ENCODE peak calls at places on chromosomes 1 and 21, in ten cellular contexts. One of them, this sample, is unnamed.

GRCh38 chr1:200428482-200429205 is 18.8 kb upstream of the ZNF281 start:
- DNase-seq in effector CD4-positive, alpha-beta T cell: no peak
- DNase-seq in Kasumi-1: no peak
- DNase-seq in T47D: no peak
- DNase-seq in activated CD8-positive, alpha-beta memory T cell treated with anti-CD3 and anti-CD28 coated beads, Interleukin-2, amount 50 U/mL, for 48 hours: no peak
- DNase-seq in stimulated activated CD4-positive, alpha-beta T cell treated with anti-CD3 and anti-CD28 coated beads, Interleukin-2, amount 100 ng/mL, for 24 hours: no peak
- DNase-seq in T-helper 17 cell: no peak
- DNase-seq in upper lobe of right lung: no peak
- DNase-seq in stimulated activated CD8-positive, alpha-beta memory T cell treated with anti-CD3 and anti-CD28 coated beads, Interleukin-4, amount 100 ng/mL, for 48 hours: no peak
- DNase-seq in tibial nerve: no peak
- DNase-seq in this sample: no peak

GRCh38 chr1:242828199-242828598 is 303.7 kb upstream of the PLD5 start:
- DNase-seq in T-helper 17 cell: no peak
- DNase-seq in activated CD8-positive, alpha-beta memory T cell treated with anti-CD3 and anti-CD28 coated beads, Interleukin-2, amount 50 U/mL, for 48 hours: no peak
- DNase-seq in stimulated activated CD8-positive, alpha-beta memory T cell treated with anti-CD3 and anti-CD28 coated beads, Interleukin-4, amount 100 ng/mL, for 48 hours: no peak
- DNase-seq in Kasumi-1: no peak
- DNase-seq in T47D: no peak
- DNase-seq in tibial nerve: no peak
- DNase-seq in stimulated activated CD4-positive, alpha-beta T cell treated with anti-CD3 and anti-CD28 coated beads, Interleukin-2, amount 100 ng/mL, for 24 hours: no peak
- DNase-seq in effector CD4-positive, alpha-beta T cell: no peak
- DNase-seq in upper lobe of right lung: no peak
- DNase-seq in this sample: no peak

GRCh38 chr1:5914676-5915285 is 77.4 kb downstream of the NPHP4 start:
- DNase-seq in stimulated activated CD4-positive, alpha-beta T cell treated with anti-CD3 and anti-CD28 coated beads, Interleukin-2, amount 100 ng/mL, for 24 hours: no peak
- DNase-seq in effector CD4-positive, alpha-beta T cell: no peak
- DNase-seq in Kasumi-1: no peak
- DNase-seq in activated CD8-positive, alpha-beta memory T cell treated with anti-CD3 and anti-CD28 coated beads, Interleukin-2, amount 50 U/mL, for 48 hours: peak
- DNase-seq in upper lobe of right lung: no peak
- DNase-seq in T-helper 17 cell: no peak
- DNase-seq in T47D: no peak
- DNase-seq in stimulated activated CD8-positive, alpha-beta memory T cell treated with anti-CD3 and anti-CD28 coated beads, Interleukin-4, amount 100 ng/mL, for 48 hours: no peak
- DNase-seq in tibial nerve: no peak
- DNase-seq in this sample: no peak

GRCh38 chr1:8913457-8913856 is 32.2 kb upstream of the CA6 start:
- DNase-seq in upper lobe of right lung: no peak
- DNase-seq in activated CD8-positive, alpha-beta memory T cell treated with anti-CD3 and anti-CD28 coated beads, Interleukin-2, amount 50 U/mL, for 48 hours: no peak
- DNase-seq in T-helper 17 cell: no peak
- DNase-seq in T47D: peak
- DNase-seq in stimulated activated CD8-positive, alpha-beta memory T cell treated with anti-CD3 and anti-CD28 coated beads, Interleukin-4, amount 100 ng/mL, for 48 hours: no peak
- DNase-seq in stimulated activated CD4-positive, alpha-beta T cell treated with anti-CD3 and anti-CD28 coated beads, Interleukin-2, amount 100 ng/mL, for 24 hours: no peak
- DNase-seq in effector CD4-positive, alpha-beta T cell: no peak
- DNase-seq in tibial nerve: no peak
- DNase-seq in Kasumi-1: no peak
- DNase-seq in this sample: no peak

GRCh38 chr1:83692524-83693336 is 306.2 kb downstream of the TTLL7 start:
- DNase-seq in stimulated activated CD8-positive, alpha-beta memory T cell treated with anti-CD3 and anti-CD28 coated beads, Interleukin-4, amount 100 ng/mL, for 48 hours: peak
- DNase-seq in activated CD8-positive, alpha-beta memory T cell treated with anti-CD3 and anti-CD28 coated beads, Interleukin-2, amount 50 U/mL, for 48 hours: no peak
- DNase-seq in effector CD4-positive, alpha-beta T cell: no peak
- DNase-seq in stimulated activated CD4-positive, alpha-beta T cell treated with anti-CD3 and anti-CD28 coated beads, Interleukin-2, amount 100 ng/mL, for 24 hours: peak
- DNase-seq in T-helper 17 cell: no peak
- DNase-seq in T47D: no peak
- DNase-seq in upper lobe of right lung: no peak
- DNase-seq in tibial nerve: no peak
- DNase-seq in Kasumi-1: no peak
- DNase-seq in this sample: no peak

GRCh38 chr1:200291106-200291505 is 118.7 kb downstream of the ZNF281 start:
- DNase-seq in upper lobe of right lung: no peak
- DNase-seq in activated CD8-positive, alpha-beta memory T cell treated with anti-CD3 and anti-CD28 coated beads, Interleukin-2, amount 50 U/mL, for 48 hours: no peak
- DNase-seq in Kasumi-1: no peak
- DNase-seq in stimulated activated CD4-positive, alpha-beta T cell treated with anti-CD3 and anti-CD28 coated beads, Interleukin-2, amount 100 ng/mL, for 24 hours: no peak
- DNase-seq in T47D: no peak
- DNase-seq in tibial nerve: no peak
- DNase-seq in T-helper 17 cell: no peak
- DNase-seq in effector CD4-positive, alpha-beta T cell: no peak
- DNase-seq in stimulated activated CD8-positive, alpha-beta memory T cell treated with anti-CD3 and anti-CD28 coated beads, Interleukin-4, amount 100 ng/mL, for 48 hours: no peak
- DNase-seq in this sample: no peak

GRCh38 chr1:67956096-67956495 is 94.3 kb downstream of the DIRAS3 start:
- DNase-seq in Kasumi-1: no peak
- DNase-seq in stimulated activated CD8-positive, alpha-beta memory T cell treated with anti-CD3 and anti-CD28 coated beads, Interleukin-4, amount 100 ng/mL, for 48 hours: no peak
- DNase-seq in upper lobe of right lung: no peak
- DNase-seq in effector CD4-positive, alpha-beta T cell: no peak
- DNase-seq in T-helper 17 cell: no peak
- DNase-seq in stimulated activated CD4-positive, alpha-beta T cell treated with anti-CD3 and anti-CD28 coated beads, Interleukin-2, amount 100 ng/mL, for 24 hours: no peak
- DNase-seq in tibial nerve: no peak
- DNase-seq in T47D: no peak
- DNase-seq in activated CD8-positive, alpha-beta memory T cell treated with anti-CD3 and anti-CD28 coated beads, Interleukin-2, amount 50 U/mL, for 48 hours: no peak
- DNase-seq in this sample: no peak

GRCh38 chr1:41983451-41983850 is 64.7 kb upstream of the HIVEP3 start:
- DNase-seq in stimulated activated CD4-positive, alpha-beta T cell treated with anti-CD3 and anti-CD28 coated beads, Interleukin-2, amount 100 ng/mL, for 24 hours: no peak
- DNase-seq in effector CD4-positive, alpha-beta T cell: no peak
- DNase-seq in T-helper 17 cell: no peak
- DNase-seq in upper lobe of right lung: no peak
- DNase-seq in T47D: no peak
- DNase-seq in Kasumi-1: no peak
- DNase-seq in tibial nerve: no peak
- DNase-seq in activated CD8-positive, alpha-beta memory T cell treated with anti-CD3 and anti-CD28 coated beads, Interleukin-2, amount 50 U/mL, for 48 hours: no peak
- DNase-seq in stimulated activated CD8-positive, alpha-beta memory T cell treated with anti-CD3 and anti-CD28 coated beads, Interleukin-4, amount 100 ng/mL, for 48 hours: no peak
- DNase-seq in this sample: no peak

GRCh38 chr1:81170721-81171120 is 630.0 kb upstream of the ADGRL2 start:
- DNase-seq in T-helper 17 cell: no peak
- DNase-seq in Kasumi-1: no peak
- DNase-seq in stimulated activated CD4-positive, alpha-beta T cell treated with anti-CD3 and anti-CD28 coated beads, Interleukin-2, amount 100 ng/mL, for 24 hours: no peak
- DNase-seq in tibial nerve: no peak
- DNase-seq in T47D: no peak
- DNase-seq in stimulated activated CD8-positive, alpha-beta memory T cell treated with anti-CD3 and anti-CD28 coated beads, Interleukin-4, amount 100 ng/mL, for 48 hours: no peak
- DNase-seq in effector CD4-positive, alpha-beta T cell: no peak
- DNase-seq in activated CD8-positive, alpha-beta memory T cell treated with anti-CD3 and anti-CD28 coated beads, Interleukin-2, amount 50 U/mL, for 48 hours: no peak
- DNase-seq in upper lobe of right lung: no peak
- DNase-seq in this sample: no peak

GRCh38 chr1:1196431-1197187 is 9.8 kb downstream of the TNFRSF18 start:
- DNase-seq in stimulated activated CD8-positive, alpha-beta memory T cell treated with anti-CD3 and anti-CD28 coated beads, Interleukin-4, amount 100 ng/mL, for 48 hours: no peak
- DNase-seq in T-helper 17 cell: peak
- DNase-seq in T47D: no peak
- DNase-seq in tibial nerve: no peak
- DNase-seq in activated CD8-positive, alpha-beta memory T cell treated with anti-CD3 and anti-CD28 coated beads, Interleukin-2, amount 50 U/mL, for 48 hours: peak
- DNase-seq in stimulated activated CD4-positive, alpha-beta T cell treated with anti-CD3 and anti-CD28 coated beads, Interleukin-2, amount 100 ng/mL, for 24 hours: no peak
- DNase-seq in effector CD4-positive, alpha-beta T cell: peak
- DNase-seq in upper lobe of right lung: no peak
- DNase-seq in Kasumi-1: no peak
- DNase-seq in this sample: peak

GRCh38 chr1:168926236-168926635 is 180.3 kb upstream of the ATP1B1 start:
- DNase-seq in effector CD4-positive, alpha-beta T cell: no peak
- DNase-seq in Kasumi-1: no peak
- DNase-seq in activated CD8-positive, alpha-beta memory T cell treated with anti-CD3 and anti-CD28 coated beads, Interleukin-2, amount 50 U/mL, for 48 hours: no peak
- DNase-seq in stimulated activated CD8-positive, alpha-beta memory T cell treated with anti-CD3 and anti-CD28 coated beads, Interleukin-4, amount 100 ng/mL, for 48 hours: no peak
- DNase-seq in stimulated activated CD4-positive, alpha-beta T cell treated with anti-CD3 and anti-CD28 coated beads, Interleukin-2, amount 100 ng/mL, for 24 hours: no peak
- DNase-seq in T47D: no peak
- DNase-seq in upper lobe of right lung: no peak
- DNase-seq in T-helper 17 cell: no peak
- DNase-seq in tibial nerve: no peak
- DNase-seq in this sample: no peak

GRCh38 chr1:9892563-9893528 is 17.2 kb downstream of the CTNNBIP1 start:
- DNase-seq in effector CD4-positive, alpha-beta T cell: no peak
- DNase-seq in upper lobe of right lung: no peak
- DNase-seq in T47D: no peak
- DNase-seq in stimulated activated CD4-positive, alpha-beta T cell treated with anti-CD3 and anti-CD28 coated beads, Interleukin-2, amount 100 ng/mL, for 24 hours: no peak
- DNase-seq in stimulated activated CD8-positive, alpha-beta memory T cell treated with anti-CD3 and anti-CD28 coated beads, Interleukin-4, amount 100 ng/mL, for 48 hours: no peak
- DNase-seq in T-helper 17 cell: no peak
- DNase-seq in Kasumi-1: peak
- DNase-seq in activated CD8-positive, alpha-beta memory T cell treated with anti-CD3 and anti-CD28 coated beads, Interleukin-2, amount 50 U/mL, for 48 hours: no peak
- DNase-seq in tibial nerve: no peak
- DNase-seq in this sample: no peak

GRCh38 chr1:28582248-28582615 is 9.8 kb upstream of the RAB42 start:
- DNase-seq in upper lobe of right lung: no peak
- DNase-seq in stimulated activated CD8-positive, alpha-beta memory T cell treated with anti-CD3 and anti-CD28 coated beads, Interleukin-4, amount 100 ng/mL, for 48 hours: no peak
- DNase-seq in Kasumi-1: peak
- DNase-seq in T-helper 17 cell: no peak
- DNase-seq in tibial nerve: no peak
- DNase-seq in activated CD8-positive, alpha-beta memory T cell treated with anti-CD3 and anti-CD28 coated beads, Interleukin-2, amount 50 U/mL, for 48 hours: no peak
- DNase-seq in effector CD4-positive, alpha-beta T cell: no peak
- DNase-seq in stimulated activated CD4-positive, alpha-beta T cell treated with anti-CD3 and anti-CD28 coated beads, Interleukin-2, amount 100 ng/mL, for 24 hours: no peak
- DNase-seq in T47D: no peak
- DNase-seq in this sample: no peak

GRCh38 chr1:116104667-116105066 is 6.5 kb upstream of the MAB21L3 start:
- DNase-seq in effector CD4-positive, alpha-beta T cell: no peak
- DNase-seq in T47D: no peak
- DNase-seq in activated CD8-positive, alpha-beta memory T cell treated with anti-CD3 and anti-CD28 coated beads, Interleukin-2, amount 50 U/mL, for 48 hours: no peak
- DNase-seq in tibial nerve: no peak
- DNase-seq in stimulated activated CD8-positive, alpha-beta memory T cell treated with anti-CD3 and anti-CD28 coated beads, Interleukin-4, amount 100 ng/mL, for 48 hours: no peak
- DNase-seq in upper lobe of right lung: no peak
- DNase-seq in Kasumi-1: no peak
- DNase-seq in T-helper 17 cell: no peak
- DNase-seq in stimulated activated CD4-positive, alpha-beta T cell treated with anti-CD3 and anti-CD28 coated beads, Interleukin-2, amount 100 ng/mL, for 24 hours: no peak
- DNase-seq in this sample: no peak

GRCh38 chr1:34975312-34975711 is 9.8 kb downstream of the TMEM35B start:
- DNase-seq in upper lobe of right lung: no peak
- DNase-seq in stimulated activated CD8-positive, alpha-beta memory T cell treated with anti-CD3 and anti-CD28 coated beads, Interleukin-4, amount 100 ng/mL, for 48 hours: no peak
- DNase-seq in tibial nerve: no peak
- DNase-seq in T-helper 17 cell: no peak
- DNase-seq in activated CD8-positive, alpha-beta memory T cell treated with anti-CD3 and anti-CD28 coated beads, Interleukin-2, amount 50 U/mL, for 48 hours: no peak
- DNase-seq in T47D: no peak
- DNase-seq in effector CD4-positive, alpha-beta T cell: no peak
- DNase-seq in Kasumi-1: no peak
- DNase-seq in stimulated activated CD4-positive, alpha-beta T cell treated with anti-CD3 and anti-CD28 coated beads, Interleukin-2, amount 100 ng/mL, for 24 hours: no peak
- DNase-seq in this sample: no peak

GRCh38 chr1:151325231-151325630 is 2.0 kb downstream of the PI4KB start:
- DNase-seq in upper lobe of right lung: no peak
- DNase-seq in stimulated activated CD8-positive, alpha-beta memory T cell treated with anti-CD3 and anti-CD28 coated beads, Interleukin-4, amount 100 ng/mL, for 48 hours: no peak
- DNase-seq in effector CD4-positive, alpha-beta T cell: no peak
- DNase-seq in activated CD8-positive, alpha-beta memory T cell treated with anti-CD3 and anti-CD28 coated beads, Interleukin-2, amount 50 U/mL, for 48 hours: no peak
- DNase-seq in T-helper 17 cell: no peak
- DNase-seq in T47D: no peak
- DNase-seq in tibial nerve: no peak
- DNase-seq in stimulated activated CD4-positive, alpha-beta T cell treated with anti-CD3 and anti-CD28 coated beads, Interleukin-2, amount 100 ng/mL, for 24 hours: no peak
- DNase-seq in Kasumi-1: no peak
- DNase-seq in this sample: no peak

GRCh38 chr21:45544449-45545235 is 2.4 kb upstream of the SLC19A1 start:
- DNase-seq in effector CD4-positive, alpha-beta T cell: peak
- DNase-seq in activated CD8-positive, alpha-beta memory T cell treated with anti-CD3 and anti-CD28 coated beads, Interleukin-2, amount 50 U/mL, for 48 hours: peak
- DNase-seq in stimulated activated CD8-positive, alpha-beta memory T cell treated with anti-CD3 and anti-CD28 coated beads, Interleukin-4, amount 100 ng/mL, for 48 hours: no peak
- DNase-seq in T47D: no peak
- DNase-seq in stimulated activated CD4-positive, alpha-beta T cell treated with anti-CD3 and anti-CD28 coated beads, Interleukin-2, amount 100 ng/mL, for 24 hours: no peak
- DNase-seq in Kasumi-1: no peak
- DNase-seq in T-helper 17 cell: no peak
- DNase-seq in upper lobe of right lung: peak
- DNase-seq in tibial nerve: no peak
- DNase-seq in this sample: peak

GRCh38 chr1:234186037-234186688 is 187.1 kb upstream of the COA6 start:
- DNase-seq in effector CD4-positive, alpha-beta T cell: no peak
- DNase-seq in activated CD8-positive, alpha-beta memory T cell treated with anti-CD3 and anti-CD28 coated beads, Interleukin-2, amount 50 U/mL, for 48 hours: no peak
- DNase-seq in tibial nerve: no peak
- DNase-seq in T47D: no peak
- DNase-seq in stimulated activated CD4-positive, alpha-beta T cell treated with anti-CD3 and anti-CD28 coated beads, Interleukin-2, amount 100 ng/mL, for 24 hours: peak
- DNase-seq in Kasumi-1: no peak
- DNase-seq in T-helper 17 cell: no peak
- DNase-seq in upper lobe of right lung: no peak
- DNase-seq in stimulated activated CD8-positive, alpha-beta memory T cell treated with anti-CD3 and anti-CD28 coated beads, Interleukin-4, amount 100 ng/mL, for 48 hours: no peak
- DNase-seq in this sample: no peak

GRCh38 chr1:181114574-181115366 is 26.3 kb downstream of the IER5 start:
- DNase-seq in upper lobe of right lung: no peak
- DNase-seq in T47D: no peak
- DNase-seq in activated CD8-positive, alpha-beta memory T cell treated with anti-CD3 and anti-CD28 coated beads, Interleukin-2, amount 50 U/mL, for 48 hours: no peak
- DNase-seq in tibial nerve: no peak
- DNase-seq in effector CD4-positive, alpha-beta T cell: no peak
- DNase-seq in T-helper 17 cell: no peak
- DNase-seq in stimulated activated CD8-positive, alpha-beta memory T cell treated with anti-CD3 and anti-CD28 coated beads, Interleukin-4, amount 100 ng/mL, for 48 hours: no peak
- DNase-seq in stimulated activated CD4-positive, alpha-beta T cell treated with anti-CD3 and anti-CD28 coated beads, Interleukin-2, amount 100 ng/mL, for 24 hours: no peak
- DNase-seq in Kasumi-1: no peak
- DNase-seq in this sample: no peak

GRCh38 chr1:169024800-169025253 is 81.7 kb upstream of the ATP1B1 start:
- DNase-seq in T47D: no peak
- DNase-seq in tibial nerve: no peak
- DNase-seq in stimulated activated CD4-positive, alpha-beta T cell treated with anti-CD3 and anti-CD28 coated beads, Interleukin-2, amount 100 ng/mL, for 24 hours: no peak
- DNase-seq in upper lobe of right lung: no peak
- DNase-seq in Kasumi-1: no peak
- DNase-seq in activated CD8-positive, alpha-beta memory T cell treated with anti-CD3 and anti-CD28 coated beads, Interleukin-2, amount 50 U/mL, for 48 hours: no peak
- DNase-seq in stimulated activated CD8-positive, alpha-beta memory T cell treated with anti-CD3 and anti-CD28 coated beads, Interleukin-4, amount 100 ng/mL, for 48 hours: no peak
- DNase-seq in effector CD4-positive, alpha-beta T cell: no peak
- DNase-seq in T-helper 17 cell: no peak
- DNase-seq in this sample: no peak

GRCh38 chr1:209647212-209647611 is 5.0 kb downstream of the LAMB3 start:
- DNase-seq in stimulated activated CD4-positive, alpha-beta T cell treated with anti-CD3 and anti-CD28 coated beads, Interleukin-2, amount 100 ng/mL, for 24 hours: no peak
- DNase-seq in Kasumi-1: no peak
- DNase-seq in upper lobe of right lung: no peak
- DNase-seq in T47D: no peak
- DNase-seq in stimulated activated CD8-positive, alpha-beta memory T cell treated with anti-CD3 and anti-CD28 coated beads, Interleukin-4, amount 100 ng/mL, for 48 hours: no peak
- DNase-seq in tibial nerve: no peak
- DNase-seq in T-helper 17 cell: no peak
- DNase-seq in effector CD4-positive, alpha-beta T cell: no peak
- DNase-seq in activated CD8-positive, alpha-beta memory T cell treated with anti-CD3 and anti-CD28 coated beads, Interleukin-2, amount 50 U/mL, for 48 hours: no peak
- DNase-seq in this sample: no peak

GRCh38 chr1:168422203-168422848 is 121.5 kb downstream of the XCL2 start:
- DNase-seq in effector CD4-positive, alpha-beta T cell: no peak
- DNase-seq in stimulated activated CD8-positive, alpha-beta memory T cell treated with anti-CD3 and anti-CD28 coated beads, Interleukin-4, amount 100 ng/mL, for 48 hours: no peak
- DNase-seq in activated CD8-positive, alpha-beta memory T cell treated with anti-CD3 and anti-CD28 coated beads, Interleukin-2, amount 50 U/mL, for 48 hours: no peak
- DNase-seq in T-helper 17 cell: no peak
- DNase-seq in stimulated activated CD4-positive, alpha-beta T cell treated with anti-CD3 and anti-CD28 coated beads, Interleukin-2, amount 100 ng/mL, for 24 hours: no peak
- DNase-seq in upper lobe of right lung: no peak
- DNase-seq in tibial nerve: no peak
- DNase-seq in T47D: no peak
- DNase-seq in Kasumi-1: no peak
- DNase-seq in this sample: no peak

GRCh38 chr1:2198571-2198970 is 4.0 kb upstream of the FAAP20 start:
- DNase-seq in Kasumi-1: no peak
- DNase-seq in T-helper 17 cell: no peak
- DNase-seq in tibial nerve: no peak
- DNase-seq in T47D: no peak
- DNase-seq in effector CD4-positive, alpha-beta T cell: no peak
- DNase-seq in upper lobe of right lung: no peak
- DNase-seq in stimulated activated CD4-positive, alpha-beta T cell treated with anti-CD3 and anti-CD28 coated beads, Interleukin-2, amount 100 ng/mL, for 24 hours: no peak
- DNase-seq in activated CD8-positive, alpha-beta memory T cell treated with anti-CD3 and anti-CD28 coated beads, Interleukin-2, amount 50 U/mL, for 48 hours: no peak
- DNase-seq in stimulated activated CD8-positive, alpha-beta memory T cell treated with anti-CD3 and anti-CD28 coated beads, Interleukin-4, amount 100 ng/mL, for 48 hours: no peak
- DNase-seq in this sample: no peak

GRCh38 chr1:110778821-110779220 is 94.1 kb upstream of the CD53 start:
- DNase-seq in stimulated activated CD4-positive, alpha-beta T cell treated with anti-CD3 and anti-CD28 coated beads, Interleukin-2, amount 100 ng/mL, for 24 hours: no peak
- DNase-seq in T47D: no peak
- DNase-seq in upper lobe of right lung: no peak
- DNase-seq in effector CD4-positive, alpha-beta T cell: no peak
- DNase-seq in Kasumi-1: no peak
- DNase-seq in tibial nerve: no peak
- DNase-seq in T-helper 17 cell: no peak
- DNase-seq in activated CD8-positive, alpha-beta memory T cell treated with anti-CD3 and anti-CD28 coated beads, Interleukin-2, amount 50 U/mL, for 48 hours: no peak
- DNase-seq in stimulated activated CD8-positive, alpha-beta memory T cell treated with anti-CD3 and anti-CD28 coated beads, Interleukin-4, amount 100 ng/mL, for 48 hours: no peak
- DNase-seq in this sample: no peak

GRCh38 chr1:29365906-29366670 is 129.8 kb downstream of the PTPRU start:
- DNase-seq in T47D: no peak
- DNase-seq in T-helper 17 cell: no peak
- DNase-seq in effector CD4-positive, alpha-beta T cell: no peak
- DNase-seq in tibial nerve: no peak
- DNase-seq in activated CD8-positive, alpha-beta memory T cell treated with anti-CD3 and anti-CD28 coated beads, Interleukin-2, amount 50 U/mL, for 48 hours: no peak
- DNase-seq in stimulated activated CD4-positive, alpha-beta T cell treated with anti-CD3 and anti-CD28 coated beads, Interleukin-2, amount 100 ng/mL, for 24 hours: no peak
- DNase-seq in Kasumi-1: no peak
- DNase-seq in stimulated activated CD8-positive, alpha-beta memory T cell treated with anti-CD3 and anti-CD28 coated beads, Interleukin-4, amount 100 ng/mL, for 48 hours: no peak
- DNase-seq in upper lobe of right lung: no peak
- DNase-seq in this sample: no peak

GRCh38 chr1:71464016-71464415 is 383.2 kb upstream of the ZRANB2 start:
- DNase-seq in effector CD4-positive, alpha-beta T cell: no peak
- DNase-seq in Kasumi-1: no peak
- DNase-seq in activated CD8-positive, alpha-beta memory T cell treated with anti-CD3 and anti-CD28 coated beads, Interleukin-2, amount 50 U/mL, for 48 hours: no peak
- DNase-seq in stimulated activated CD8-positive, alpha-beta memory T cell treated with anti-CD3 and anti-CD28 coated beads, Interleukin-4, amount 100 ng/mL, for 48 hours: no peak
- DNase-seq in stimulated activated CD4-positive, alpha-beta T cell treated with anti-CD3 and anti-CD28 coated beads, Interleukin-2, amount 100 ng/mL, for 24 hours: no peak
- DNase-seq in T47D: no peak
- DNase-seq in tibial nerve: no peak
- DNase-seq in T-helper 17 cell: no peak
- DNase-seq in upper lobe of right lung: no peak
- DNase-seq in this sample: no peak

GRCh38 chr1:87961992-87962391 is 633.3 kb downstream of the LMO4 start:
- DNase-seq in effector CD4-positive, alpha-beta T cell: no peak
- DNase-seq in stimulated activated CD4-positive, alpha-beta T cell treated with anti-CD3 and anti-CD28 coated beads, Interleukin-2, amount 100 ng/mL, for 24 hours: no peak
- DNase-seq in tibial nerve: no peak
- DNase-seq in T47D: no peak
- DNase-seq in T-helper 17 cell: no peak
- DNase-seq in stimulated activated CD8-positive, alpha-beta memory T cell treated with anti-CD3 and anti-CD28 coated beads, Interleukin-4, amount 100 ng/mL, for 48 hours: no peak
- DNase-seq in upper lobe of right lung: no peak
- DNase-seq in Kasumi-1: no peak
- DNase-seq in activated CD8-positive, alpha-beta memory T cell treated with anti-CD3 and anti-CD28 coated beads, Interleukin-2, amount 50 U/mL, for 48 hours: no peak
- DNase-seq in this sample: no peak

GRCh38 chr21:42650441-42651421 is 2.7 kb upstream of the PDE9A start:
- DNase-seq in effector CD4-positive, alpha-beta T cell: no peak
- DNase-seq in T-helper 17 cell: no peak
- DNase-seq in tibial nerve: no peak
- DNase-seq in T47D: no peak
- DNase-seq in stimulated activated CD4-positive, alpha-beta T cell treated with anti-CD3 and anti-CD28 coated beads, Interleukin-2, amount 100 ng/mL, for 24 hours: no peak
- DNase-seq in activated CD8-positive, alpha-beta memory T cell treated with anti-CD3 and anti-CD28 coated beads, Interleukin-2, amount 50 U/mL, for 48 hours: no peak
- DNase-seq in upper lobe of right lung: no peak
- DNase-seq in Kasumi-1: no peak
- DNase-seq in stimulated activated CD8-positive, alpha-beta memory T cell treated with anti-CD3 and anti-CD28 coated beads, Interleukin-4, amount 100 ng/mL, for 48 hours: no peak
- DNase-seq in this sample: no peak

This sample was measured in stimulated activated naive CD8-positive, alpha-beta T cell treated with anti-CD3 and anti-CD28 coated beads, Interleukin-15, Interleukin-2, amounts not matched to agents 100 U/mL and 50 U/mL, for 24 hours.